ENCODE peak calls at places on chromosome 21, in seven cellular contexts. One of them, this sample, is unnamed.

GRCh38 chr21:33268736-33269441 is 2.7 kb downstream of the IL10RB start:
- DNase-seq in Right ventricle myocardium superior: no peak
- DNase-seq in CD4-positive, alpha-beta memory T cell: peak; percentile 28
- DNase-seq in foreskin fibroblast: no peak
- DNase-seq in lower lobe of right lung: peak; percentile 94
- DNase-seq in HEK293T: no peak
- DNase-seq in activated CD4-positive, alpha-beta T cell treated with anti-CD3 and anti-CD28 coated beads, Interleukin-2, amount 50 U/mL, for 24 hours: no peak
- DNase-seq in this sample: no peak

GRCh38 chr21:44702973-44703730 is 6.2 kb downstream of the KRTAP10-12 start:
- DNase-seq in Right ventricle myocardium superior: no peak
- DNase-seq in CD4-positive, alpha-beta memory T cell: no peak
- DNase-seq in foreskin fibroblast: no peak
- DNase-seq in lower lobe of right lung: no peak
- DNase-seq in HEK293T: no peak
- DNase-seq in activated CD4-positive, alpha-beta T cell treated with anti-CD3 and anti-CD28 coated beads, Interleukin-2, amount 50 U/mL, for 24 hours: no peak
- DNase-seq in this sample: no peak

GRCh38 chr21:41620982-41621381 is 113.0 kb upstream of the TMPRSS2 start:
- DNase-seq in Right ventricle myocardium superior: no peak
- DNase-seq in CD4-positive, alpha-beta memory T cell: no peak
- DNase-seq in foreskin fibroblast: no peak
- DNase-seq in lower lobe of right lung: no peak
- DNase-seq in HEK293T: no peak
- DNase-seq in activated CD4-positive, alpha-beta T cell treated with anti-CD3 and anti-CD28 coated beads, Interleukin-2, amount 50 U/mL, for 24 hours: no peak
- DNase-seq in this sample: no peak

GRCh38 chr21:35203093-35204021 is 154.3 kb upstream of the RUNX1 start:
- DNase-seq in Right ventricle myocardium superior: no peak
- DNase-seq in CD4-positive, alpha-beta memory T cell: no peak
- DNase-seq in foreskin fibroblast: peak; percentile 65
- DNase-seq in lower lobe of right lung: no peak
- DNase-seq in HEK293T: no peak
- DNase-seq in activated CD4-positive, alpha-beta T cell treated with anti-CD3 and anti-CD28 coated beads, Interleukin-2, amount 50 U/mL, for 24 hours: no peak
- DNase-seq in this sample: no peak

GRCh38 chr21:46599251-46599572 is 5.7 kb downstream of the S100B start:
- DNase-seq in Right ventricle myocardium superior: no peak
- DNase-seq in CD4-positive, alpha-beta memory T cell: no peak
- DNase-seq in foreskin fibroblast: peak; percentile 76
- DNase-seq in lower lobe of right lung: no peak
- DNase-seq in HEK293T: no peak
- DNase-seq in activated CD4-positive, alpha-beta T cell treated with anti-CD3 and anti-CD28 coated beads, Interleukin-2, amount 50 U/mL, for 24 hours: no peak
- DNase-seq in this sample: no peak

GRCh38 chr21:29187939-29188338 is 57.5 kb downstream of the MAP3K7CL start:
- DNase-seq in Right ventricle myocardium superior: no peak
- DNase-seq in CD4-positive, alpha-beta memory T cell: no peak
- DNase-seq in foreskin fibroblast: peak; percentile 94
- DNase-seq in lower lobe of right lung: no peak
- DNase-seq in HEK293T: no peak
- DNase-seq in activated CD4-positive, alpha-beta T cell treated with anti-CD3 and anti-CD28 coated beads, Interleukin-2, amount 50 U/mL, for 24 hours: no peak
- DNase-seq in this sample: no peak

GRCh38 chr21:28127390-28127789 is 865.3 kb downstream of the LTN1 start:
- DNase-seq in Right ventricle myocardium superior: no peak
- DNase-seq in CD4-positive, alpha-beta memory T cell: no peak
- DNase-seq in foreskin fibroblast: no peak
- DNase-seq in lower lobe of right lung: no peak
- DNase-seq in HEK293T: no peak
- DNase-seq in activated CD4-positive, alpha-beta T cell treated with anti-CD3 and anti-CD28 coated beads, Interleukin-2, amount 50 U/mL, for 24 hours: no peak
- DNase-seq in this sample: no peak

GRCh38 chr21:40143822-40144525 is 276.7 kb downstream of the PCP4 start:
- DNase-seq in Right ventricle myocardium superior: no peak
- DNase-seq in CD4-positive, alpha-beta memory T cell: no peak
- DNase-seq in foreskin fibroblast: peak; percentile 9
- DNase-seq in lower lobe of right lung: no peak
- DNase-seq in HEK293T: peak; percentile 40
- DNase-seq in activated CD4-positive, alpha-beta T cell treated with anti-CD3 and anti-CD28 coated beads, Interleukin-2, amount 50 U/mL, for 24 hours: no peak
- DNase-seq in this sample: no peak

GRCh38 chr21:15592271-15592860 is 137.4 kb upstream of the USP25 start:
- DNase-seq in Right ventricle myocardium superior: no peak
- DNase-seq in CD4-positive, alpha-beta memory T cell: peak; percentile 37
- DNase-seq in foreskin fibroblast: peak; percentile 13
- DNase-seq in lower lobe of right lung: no peak
- DNase-seq in HEK293T: peak; percentile 30
- DNase-seq in activated CD4-positive, alpha-beta T cell treated with anti-CD3 and anti-CD28 coated beads, Interleukin-2, amount 50 U/mL, for 24 hours: no peak
- DNase-seq in this sample: no peak

GRCh38 chr21:16476056-16476850 is 746.5 kb downstream of the USP25 start:
- DNase-seq in Right ventricle myocardium superior: no peak
- DNase-seq in CD4-positive, alpha-beta memory T cell: no peak
- DNase-seq in foreskin fibroblast: no peak
- DNase-seq in lower lobe of right lung: no peak
- DNase-seq in HEK293T: no peak
- DNase-seq in activated CD4-positive, alpha-beta T cell treated with anti-CD3 and anti-CD28 coated beads, Interleukin-2, amount 50 U/mL, for 24 hours: no peak
- DNase-seq in this sample: no peak

GRCh38 chr21:46052703-46053651 is 44.9 kb upstream of the COL6A2 start:
- DNase-seq in Right ventricle myocardium superior: no peak
- DNase-seq in CD4-positive, alpha-beta memory T cell: no peak
- DNase-seq in foreskin fibroblast: peak; percentile 94
- DNase-seq in lower lobe of right lung: peak; percentile 42
- DNase-seq in HEK293T: no peak
- DNase-seq in activated CD4-positive, alpha-beta T cell treated with anti-CD3 and anti-CD28 coated beads, Interleukin-2, amount 50 U/mL, for 24 hours: no peak
- DNase-seq in this sample: peak; percentile 77

GRCh38 chr21:44598031-44598430 is 2.4 kb upstream of the KRTAP10-7 start:
- DNase-seq in Right ventricle myocardium superior: no peak
- DNase-seq in CD4-positive, alpha-beta memory T cell: no peak
- DNase-seq in foreskin fibroblast: no peak
- DNase-seq in lower lobe of right lung: no peak
- DNase-seq in HEK293T: no peak
- DNase-seq in activated CD4-positive, alpha-beta T cell treated with anti-CD3 and anti-CD28 coated beads, Interleukin-2, amount 50 U/mL, for 24 hours: no peak
- DNase-seq in this sample: no peak

GRCh38 chr21:25925936-25926335 is 191.2 kb downstream of the GABPA start:
- DNase-seq in Right ventricle myocardium superior: no peak
- DNase-seq in CD4-positive, alpha-beta memory T cell: no peak
- DNase-seq in foreskin fibroblast: no peak
- DNase-seq in lower lobe of right lung: no peak
- DNase-seq in HEK293T: no peak
- DNase-seq in activated CD4-positive, alpha-beta T cell treated with anti-CD3 and anti-CD28 coated beads, Interleukin-2, amount 50 U/mL, for 24 hours: no peak
- DNase-seq in this sample: no peak

GRCh38 chr21:39676054-39676771 is 63.5 kb downstream of the B3GALT5 start:
- DNase-seq in Right ventricle myocardium superior: peak; percentile 56
- DNase-seq in CD4-positive, alpha-beta memory T cell: peak; percentile 5
- DNase-seq in foreskin fibroblast: no peak
- DNase-seq in lower lobe of right lung: no peak
- DNase-seq in HEK293T: no peak
- DNase-seq in activated CD4-positive, alpha-beta T cell treated with anti-CD3 and anti-CD28 coated beads, Interleukin-2, amount 50 U/mL, for 24 hours: no peak
- DNase-seq in this sample: no peak

GRCh38 chr21:36627242-36627641 is 71.7 kb upstream of the SIM2 start:
- DNase-seq in Right ventricle myocardium superior: no peak
- DNase-seq in CD4-positive, alpha-beta memory T cell: no peak
- DNase-seq in foreskin fibroblast: no peak
- DNase-seq in lower lobe of right lung: no peak
- DNase-seq in HEK293T: no peak
- DNase-seq in activated CD4-positive, alpha-beta T cell treated with anti-CD3 and anti-CD28 coated beads, Interleukin-2, amount 50 U/mL, for 24 hours: no peak
- DNase-seq in this sample: no peak

GRCh38 chr21:45870851-45871615 is 110.5 kb upstream of the COL6A1 start:
- DNase-seq in Right ventricle myocardium superior: no peak
- DNase-seq in CD4-positive, alpha-beta memory T cell: no peak
- DNase-seq in foreskin fibroblast: no peak
- DNase-seq in lower lobe of right lung: peak; percentile 30
- DNase-seq in HEK293T: no peak
- DNase-seq in activated CD4-positive, alpha-beta T cell treated with anti-CD3 and anti-CD28 coated beads, Interleukin-2, amount 50 U/mL, for 24 hours: no peak
- DNase-seq in this sample: no peak

GRCh38 chr21:14942801-14943490 is 121.9 kb downstream of the NRIP1 start:
- DNase-seq in Right ventricle myocardium superior: no peak
- DNase-seq in CD4-positive, alpha-beta memory T cell: no peak
- DNase-seq in foreskin fibroblast: no peak
- DNase-seq in lower lobe of right lung: no peak
- DNase-seq in HEK293T: no peak
- DNase-seq in activated CD4-positive, alpha-beta T cell treated with anti-CD3 and anti-CD28 coated beads, Interleukin-2, amount 50 U/mL, for 24 hours: no peak
- DNase-seq in this sample: no peak

GRCh38 chr21:38819719-38820147 is 14.0 kb downstream of the ETS2 start:
- DNase-seq in Right ventricle myocardium superior: no peak
- DNase-seq in CD4-positive, alpha-beta memory T cell: no peak
- DNase-seq in foreskin fibroblast: peak; percentile 62
- DNase-seq in lower lobe of right lung: peak; percentile 75
- DNase-seq in HEK293T: no peak
- DNase-seq in activated CD4-positive, alpha-beta T cell treated with anti-CD3 and anti-CD28 coated beads, Interleukin-2, amount 50 U/mL, for 24 hours: no peak
- DNase-seq in this sample: no peak

GRCh38 chr21:42811960-42812359 is 67.4 kb downstream of the WDR4 start:
- DNase-seq in Right ventricle myocardium superior: no peak
- DNase-seq in CD4-positive, alpha-beta memory T cell: no peak
- DNase-seq in foreskin fibroblast: no peak
- DNase-seq in lower lobe of right lung: no peak
- DNase-seq in HEK293T: no peak
- DNase-seq in activated CD4-positive, alpha-beta T cell treated with anti-CD3 and anti-CD28 coated beads, Interleukin-2, amount 50 U/mL, for 24 hours: no peak
- DNase-seq in this sample: no peak

GRCh38 chr21:42193721-42194120 is 25.2 kb upstream of the ABCG1 start:
- DNase-seq in Right ventricle myocardium superior: no peak
- DNase-seq in CD4-positive, alpha-beta memory T cell: no peak
- DNase-seq in foreskin fibroblast: no peak
- DNase-seq in lower lobe of right lung: no peak
- DNase-seq in HEK293T: no peak
- DNase-seq in activated CD4-positive, alpha-beta T cell treated with anti-CD3 and anti-CD28 coated beads, Interleukin-2, amount 50 U/mL, for 24 hours: no peak
- DNase-seq in this sample: no peak

GRCh38 chr21:29168874-29169273 is 38.4 kb downstream of the MAP3K7CL start:
- DNase-seq in Right ventricle myocardium superior: no peak
- DNase-seq in CD4-positive, alpha-beta memory T cell: no peak
- DNase-seq in foreskin fibroblast: no peak
- DNase-seq in lower lobe of right lung: no peak
- DNase-seq in HEK293T: no peak
- DNase-seq in activated CD4-positive, alpha-beta T cell treated with anti-CD3 and anti-CD28 coated beads, Interleukin-2, amount 50 U/mL, for 24 hours: no peak
- DNase-seq in this sample: no peak

GRCh38 chr21:36881223-36881622 is 85.2 kb downstream of the HLCS start:
- DNase-seq in Right ventricle myocardium superior: no peak
- DNase-seq in CD4-positive, alpha-beta memory T cell: no peak
- DNase-seq in foreskin fibroblast: no peak
- DNase-seq in lower lobe of right lung: no peak
- DNase-seq in HEK293T: no peak
- DNase-seq in activated CD4-positive, alpha-beta T cell treated with anti-CD3 and anti-CD28 coated beads, Interleukin-2, amount 50 U/mL, for 24 hours: no peak
- DNase-seq in this sample: no peak

GRCh38 chr21:18244721-18245486 is at the start of gene CHODL:
- DNase-seq in Right ventricle myocardium superior: peak; percentile 43
- DNase-seq in CD4-positive, alpha-beta memory T cell: no peak
- DNase-seq in foreskin fibroblast: no peak
- DNase-seq in lower lobe of right lung: no peak
- DNase-seq in HEK293T: peak; percentile 27
- DNase-seq in activated CD4-positive, alpha-beta T cell treated with anti-CD3 and anti-CD28 coated beads, Interleukin-2, amount 50 U/mL, for 24 hours: no peak
- DNase-seq in this sample: no peak